ENCODE peak calls at places on chromosomes 3 and 15, in five cellular contexts. M, U, V, T and B are unnamed samples.

GRCh38 chr3:97692831-97693230 is 71.7 kb upstream of the ARL6 start:
- DNase-seq in M (no peak), U (no peak), V (no peak), T (no peak), B (no peak)

GRCh38 chr3:46861293-46861995 is 1.8 kb downstream of the MYL3 start:
- DNase-seq in M (no peak), U (no peak), V (no peak), T (no peak), B (no peak)

GRCh38 chr3:22536582-22536981 is 666.5 kb upstream of the UBE2E2 start:
- DNase-seq in M (no peak), U (no peak), V (no peak), T (no peak), B (no peak)

GRCh38 chr3:11551019-11551418 is 92.7 kb downstream of the VGLL4 start:
- DNase-seq in M (no peak), U (no peak), V (no peak), T (no peak), B (no peak)

GRCh38 chr3:136186330-136186729 is 9.8 kb downstream of the MSL2 start:
- DNase-seq in M (no peak), U (no peak), V (no peak), T (peak), B (no peak)

GRCh38 chr15:92809880-92810361 is 90.2 kb upstream of the CHD2 start:
- DNase-seq in M (peak), U (no peak), V (peak), T (peak), B (no peak)

GRCh38 chr3:140953028-140953960 is 11.7 kb downstream of the SLC25A36 start:
- DNase-seq in M (no peak), U (no peak), V (no peak), T (no peak), B (no peak)

GRCh38 chr15:90572893-90573292 is 43.2 kb downstream of the CRTC3 start:
- DNase-seq in M (no peak), U (no peak), V (no peak), T (no peak), B (no peak)

GRCh38 chr3:46995901-46996562 is 16.6 kb downstream of the NBEAL2 start:
- DNase-seq in M (no peak), U (no peak), V (no peak), T (no peak), B (no peak)

GRCh38 chr3:55720614-55721013 is 233.5 kb upstream of the WNT5A start:
- DNase-seq in M (no peak), U (no peak), V (no peak), T (no peak), B (no peak)

GRCh38 chr15:41827880-41828746 is at the start of gene JMJD7:
- DNase-seq in M (peak), U (peak), V (peak), T (peak), B (peak)

GRCh38 chr3:49805884-49806701 is 3.0 kb downstream of the INKA1 start:
- DNase-seq in M (no peak), U (no peak), V (no peak), T (peak), B (no peak)

GRCh38 chr15:90479656-90480055 is 50.1 kb upstream of the CRTC3 start:
- DNase-seq in M (no peak), U (no peak), V (no peak), T (no peak), B (no peak)

GRCh38 chr3:39911465-39912309 is 102.3 kb downstream of the MYRIP start:
- DNase-seq in M (no peak), U (no peak), V (no peak), T (no peak), B (no peak)

GRCh38 chr3:140391041-140391440 is 286.8 kb upstream of the TRIM42 start:
- DNase-seq in M (no peak), U (no peak), V (no peak), T (no peak), B (no peak)

GRCh38 chr3:99242271-99242670 is 340.8 kb upstream of the DCBLD2 start:
- DNase-seq in M (no peak), U (no peak), V (no peak), T (no peak), B (no peak)

GRCh38 chr3:197216914-197217313 is 81.5 kb downstream of the DLG1 start:
- DNase-seq in M (no peak), U (no peak), V (no peak), T (no peak), B (no peak)

GRCh38 chr3:11705049-11705448 is 61.3 kb upstream of the VGLL4 start:
- DNase-seq in M (no peak), U (no peak), V (no peak), T (no peak), B (no peak)

GRCh38 chr3:107206141-107206540 is 171.1 kb upstream of the CCDC54 start:
- DNase-seq in M (peak), U (no peak), V (peak), T (no peak), B (no peak)

GRCh38 chr3:122730240-122730639 is 49.6 kb downstream of the PARP14 start:
- DNase-seq in M (no peak), U (no peak), V (no peak), T (no peak), B (no peak)

GRCh38 chr3:100080573-100080972 is 33.7 kb downstream of the FILIP1L start:
- DNase-seq in M (no peak), U (no peak), V (no peak), T (no peak), B (no peak)

GRCh38 chr3:16516695-16517481 is 3.4 kb upstream of the RFTN1 start:
- DNase-seq in M (peak), U (no peak), V (peak), T (no peak), B (no peak)

GRCh38 chr15:60964527-60964926 is 264.6 kb downstream of the RORA start:
- DNase-seq in M (no peak), U (no peak), V (no peak), T (no peak), B (no peak)

GRCh38 chr3:189340680-189341460 is 169.1 kb downstream of the TPRG1 start:
- DNase-seq in M (no peak), U (no peak), V (peak), T (no peak), B (no peak)

GRCh38 chr3:70712449-70713082 is 400.1 kb upstream of the MDFIC2 start:
- DNase-seq in M (no peak), U (no peak), V (no peak), T (no peak), B (no peak)

GRCh38 chr3:55746808-55747413 is 259.8 kb upstream of the WNT5A start:
- DNase-seq in M (no peak), U (no peak), V (no peak), T (no peak), B (no peak)

GRCh38 chr15:28123408-28124023 is 24.4 kb upstream of the OCA2 start:
- DNase-seq in M (peak), U (no peak), V (peak), T (peak), B (no peak)

GRCh38 chr3:78728406-78729145 is 1039.2 kb downstream of the ROBO1 start:
- DNase-seq in M (peak), U (no peak), V (peak), T (no peak), B (no peak)

GRCh38 chr3:30357897-30358296 is 248.5 kb upstream of the TGFBR2 start:
- DNase-seq in M (no peak), U (no peak), V (no peak), T (no peak), B (no peak)

GRCh38 chr3:11379238-11379823 is 107.1 kb downstream of the ATG7 start:
- DNase-seq in M (peak), U (no peak), V (peak), T (no peak), B (no peak)

GRCh38 chr3:17749281-17749680 is 6.8 kb upstream of the TBC1D5 start:
- DNase-seq in M (no peak), U (no peak), V (no peak), T (no peak), B (no peak)

GRCh38 chr3:195907730-195908438 is 467 bp downstream of the TNK2 start:
- DNase-seq in M (peak), U (no peak), V (no peak), T (peak), B (no peak)

GRCh38 chr3:37498126-37499039 is 324.0 kb upstream of the LRRFIP2 start:
- DNase-seq in M (no peak), U (no peak), V (no peak), T (no peak), B (no peak)

GRCh38 chr3:182795383-182795782 is 2.1 kb downstream of the ATP11B start:
- DNase-seq in M (no peak), U (no peak), V (no peak), T (peak), B (no peak)

GRCh38 chr3:101642441-101642840 is 34.5 kb downstream of the ZBTB11 start:
- DNase-seq in M (no peak), U (no peak), V (no peak), T (no peak), B (no peak)
- H3K27ac ChIP-seq in M (no peak), U (no peak), V (no peak), T (no peak), B (no peak)

GRCh38 chr3:154765241-154765640 is 314.9 kb upstream of the MME start:
- DNase-seq in M (no peak), U (no peak), V (no peak), T (no peak), B (no peak)
- H3K27ac ChIP-seq in M (no peak), U (no peak), V (no peak), T (no peak), B (no peak)

DNA sequence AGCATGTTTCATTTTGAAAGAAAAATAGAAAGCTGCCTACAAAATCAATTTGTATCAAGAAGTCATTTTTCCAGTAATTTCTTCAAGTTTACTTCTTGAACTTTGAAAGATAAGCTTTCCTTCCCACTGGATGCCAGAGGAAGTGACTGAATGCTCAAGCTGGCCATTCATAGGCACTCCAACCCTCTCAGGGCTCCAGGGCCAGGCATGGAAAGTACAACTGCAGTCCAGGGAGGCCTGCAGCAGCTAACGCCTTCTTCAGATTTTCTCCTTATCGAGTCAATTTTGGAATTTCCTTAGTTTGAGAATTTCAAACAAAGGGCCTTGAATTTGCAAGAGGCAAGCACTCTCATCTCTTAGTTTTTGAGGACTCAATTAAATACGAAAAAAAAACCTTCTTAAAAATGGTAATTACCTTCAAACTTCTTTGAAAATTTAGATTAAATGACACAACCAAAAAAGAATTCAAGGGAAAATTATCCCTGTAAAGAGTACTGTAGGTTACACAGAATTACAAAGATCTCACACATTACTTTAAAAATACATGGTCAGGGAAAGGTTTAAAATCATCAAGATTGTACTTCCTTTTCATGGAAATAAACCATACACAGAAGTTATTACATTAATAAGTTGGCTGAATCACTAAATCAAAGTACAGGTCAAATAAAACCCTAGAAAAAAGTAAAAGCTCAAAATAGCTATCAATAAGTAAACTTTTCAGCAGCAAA is 2.5 kb downstream of the UBP1 start:
- DNase-seq in M (no peak), U (no peak), V (peak), T (no peak), B (no peak)
- H3K27ac ChIP-seq in M (no peak), U (peak), V (no peak), T (no peak), B (peak)

GRCh38 chr3:52721002-52721741 is 15.3 kb downstream of the SPCS1 start:
- DNase-seq in M (peak), U (no peak), V (no peak), T (no peak), B (no peak)
- H3K27ac ChIP-seq in M (no peak), U (no peak), V (no peak), T (peak), B (no peak)

GRCh38 chr3:128548011-128548410 is 55.0 kb upstream of the GATA2 start:
- DNase-seq in M (no peak), U (no peak), V (no peak), T (no peak), B (no peak)

GRCh38 chr3:128550113-128550440 is 57.1 kb upstream of the GATA2 start:
- DNase-seq in M (no peak), U (no peak), V (no peak), T (no peak), B (no peak)

GRCh38 chr3:128548426-128549282 is 55.7 kb upstream of the GATA2 start:
- DNase-seq in M (no peak), U (no peak), V (no peak), T (no peak), B (no peak)

GRCh38 chr3:128550471-128551126 is 57.6 kb upstream of the GATA2 start:
- DNase-seq in M (no peak), U (no peak), V (no peak), T (no peak), B (no peak)

DNA sequence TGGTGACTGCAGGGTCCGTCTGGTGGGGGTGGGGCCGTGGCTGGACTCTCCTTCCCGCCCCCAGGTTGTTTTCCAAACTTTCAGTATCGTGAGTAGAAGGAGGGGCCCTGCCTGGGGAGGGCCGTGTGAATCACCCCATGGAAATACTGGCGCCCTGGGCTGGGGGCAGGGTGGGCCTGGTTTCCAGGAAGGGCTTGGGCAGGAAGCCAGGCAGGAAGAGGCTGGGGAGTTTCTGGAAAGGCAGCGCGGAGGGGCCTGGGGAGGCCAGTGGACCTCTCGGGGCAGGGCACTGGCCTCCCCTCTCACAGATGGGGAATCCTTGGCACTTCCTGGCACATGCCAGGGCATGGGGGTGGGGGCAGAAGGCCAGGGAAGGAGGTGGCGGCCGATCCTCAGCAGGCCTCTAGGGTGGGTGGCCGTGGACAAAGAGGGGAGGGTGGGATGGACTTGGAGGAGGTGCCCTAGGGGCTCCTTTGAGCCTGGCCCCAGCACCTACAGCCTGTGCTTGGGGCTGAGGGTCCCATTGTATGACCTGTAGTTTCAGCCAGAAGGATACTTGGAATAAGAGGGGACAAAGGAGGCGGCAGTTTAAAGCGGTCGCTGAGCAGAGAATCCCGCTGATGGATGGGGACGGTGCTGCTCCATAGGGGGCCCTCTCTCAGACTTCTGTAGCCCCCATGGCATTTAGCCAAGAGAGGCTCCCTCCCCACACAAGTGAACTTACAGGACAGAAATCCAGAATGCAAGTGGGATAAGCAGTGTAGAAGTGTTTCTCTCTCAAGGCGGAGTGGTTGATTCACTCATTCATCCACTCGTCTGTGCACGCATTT is 56.5 kb upstream of the GATA2 start:
- DNase-seq in M (no peak), U (no peak), V (no peak), T (no peak), B (peak)
- H3K27ac ChIP-seq in M (no peak), U (no peak), V (no peak), T (no peak), B (peak)

DNA sequence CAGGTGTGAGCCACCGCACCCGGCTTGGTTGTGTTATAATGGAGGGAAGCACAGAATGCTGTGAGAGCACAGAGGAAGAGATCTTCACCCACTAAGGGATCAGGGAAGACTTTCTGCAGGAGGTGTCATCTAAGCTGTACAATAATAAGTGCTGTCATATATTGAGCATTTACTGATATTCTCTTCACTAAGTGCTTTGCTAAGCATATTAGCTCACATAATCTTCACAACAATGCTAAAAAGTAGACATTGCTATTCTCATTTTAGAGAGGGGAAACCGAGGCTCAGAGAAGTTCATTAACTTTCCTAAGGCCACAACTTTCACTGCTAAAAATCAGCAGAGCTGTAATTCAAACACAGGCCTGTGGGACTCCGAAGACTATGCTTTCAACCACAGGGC is 115.3 kb downstream of the CORO2B start:
- DNase-seq in M (no peak), U (no peak), V (no peak), T (no peak), B (no peak)
- H3K27ac ChIP-seq in M (no peak), U (no peak), V (no peak), T (no peak), B (no peak)

GRCh38 chr15:57323806-57324589 is 52.3 kb upstream of the CGNL1 start:
- DNase-seq in M (peak), U (no peak), V (peak), T (no peak), B (no peak)
- H3K27ac ChIP-seq in M (no peak), U (no peak), V (no peak), T (no peak), B (no peak)

GRCh38 chr15:78024883-78025282 is 52.6 kb downstream of the TBC1D2B start:
- DNase-seq in M (no peak), U (no peak), V (no peak), T (no peak), B (no peak)
- H3K27ac ChIP-seq in M (peak), U (no peak), V (peak), T (no peak), B (no peak)

GRCh38 chr15:30072630-30073029 is 10.1 kb upstream of the GOLGA8J start:
- DNase-seq in M (no peak), U (no peak), V (no peak), T (no peak), B (no peak)
- H3K27ac ChIP-seq in M (no peak), U (no peak), V (no peak), T (no peak), B (no peak)

DNA sequence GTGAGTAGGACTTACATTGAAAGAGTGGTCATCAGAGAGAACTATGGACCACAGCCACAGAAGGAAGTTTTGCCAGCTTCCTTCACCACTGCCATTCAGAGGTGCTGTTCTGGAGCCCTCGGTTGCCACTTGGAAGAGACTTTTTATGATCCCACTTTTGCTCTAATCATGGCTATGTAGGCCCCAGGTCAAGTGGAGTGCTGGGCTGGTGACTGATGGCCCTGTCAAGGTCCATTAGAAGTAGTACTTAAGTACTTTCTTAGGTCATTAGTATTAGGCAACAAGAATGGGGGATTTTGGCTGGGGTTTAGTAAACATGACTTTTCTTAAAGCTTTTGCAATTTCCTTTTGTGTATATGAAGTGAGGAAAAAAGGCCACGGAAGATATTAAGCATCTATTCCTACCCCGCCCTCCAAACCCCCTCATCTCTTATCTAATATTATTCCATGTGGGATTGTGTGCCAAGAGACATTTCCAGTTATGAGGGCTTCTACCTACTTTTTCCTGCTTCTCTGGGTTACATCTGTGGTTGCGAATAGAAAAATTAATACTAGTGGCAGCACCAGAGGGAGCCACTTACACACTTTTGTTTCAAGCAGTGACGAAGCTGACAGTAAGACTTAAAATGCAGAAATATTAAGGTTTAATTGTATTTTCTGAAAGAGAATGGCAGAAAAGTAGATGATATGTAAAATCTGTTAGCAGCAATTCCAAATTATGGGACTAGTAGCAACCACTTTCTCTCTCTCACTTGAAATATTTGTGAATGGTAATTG is 13.9 kb downstream of the NLGN1 start:
- DNase-seq in M (peak), U (no peak), V (no peak), T (no peak), B (no peak)
- H3K27ac ChIP-seq in M (peak), U (no peak), V (no peak), T (no peak), B (no peak)